ENCODE peak calls at places on chromosomes 16 and 17, in ten cellular contexts. Z, J, D, E, W, T, X, N, F and B are unnamed samples.

GRCh38 chr17:18247613-18248001 is 10.9 kb downstream of the FLII start:
- DNase-seq in F (no peak), T (no peak), N (peak; percentile 47), Z (no peak), X (no peak), D (no peak), W (no peak), E (no peak), J (no peak), B (no peak)

GRCh38 chr17:11823862-11824261 is 173.4 kb downstream of the ZNF18 start:
- DNase-seq in J (no peak), N (no peak), F (no peak), X (no peak), Z (no peak), E (no peak), W (no peak), D (no peak), T (no peak), B (no peak)

GRCh38 chr16:12098429-12099310 is 122.1 kb downstream of the SNX29 start:
- DNase-seq in F (no peak), X (no peak), N (no peak), E (no peak), J (no peak), Z (no peak), D (no peak), W (no peak), T (no peak), B (no peak)

GRCh38 chr16:3026609-3027487 is 3.0 kb downstream of the THOC6 start:
- DNase-seq in W (no peak), D (no peak), T (no peak), J (no peak), F (no peak), E (no peak), Z (no peak), X (no peak), N (no peak), B (no peak)

GRCh38 chr17:3795758-3796102 is 5.3 kb downstream of the ITGAE start:
- DNase-seq in Z (no peak), T (no peak), N (no peak), W (peak; percentile 20), F (no peak), X (no peak), E (no peak), J (no peak), D (no peak), B (no peak)

GRCh38 chr17:17063546-17064122 is 21.4 kb downstream of the MPRIP start:
- DNase-seq in X (peak; percentile 46), N (no peak), D (no peak), T (no peak), J (no peak), F (no peak), Z (no peak), E (no peak), W (no peak), B (no peak)

GRCh38 chr16:66953462-66954096 is 7.5 kb upstream of the CES3 start:
- DNase-seq in W (no peak), Z (no peak), J (no peak), F (no peak), D (no peak), E (no peak), N (no peak), T (no peak), X (no peak), B (no peak)

GRCh38 chr17:55278173-55278748 is 13.5 kb downstream of the HLF start:
- DNase-seq in F (no peak), E (no peak), W (no peak), J (no peak), Z (no peak), T (no peak), X (no peak), D (no peak), N (no peak), B (no peak)

GRCh38 chr16:54928421-54929089 is 2.1 kb upstream of the IRX5 start:
- DNase-seq in F (no peak), W (no peak), N (peak; percentile 55), D (peak; percentile 52), T (peak; percentile 33), X (peak; percentile 79), E (peak; percentile 76), J (peak; percentile 32), Z (peak; percentile 71), B (peak; percentile 30)

GRCh38 chr17:50210249-50211225 is 9.1 kb upstream of the COL1A1 start:
- DNase-seq in Z (no peak), N (peak; percentile 95), E (no peak), X (no peak), J (peak; percentile 99), T (peak; percentile 99), W (no peak), F (no peak), D (peak; percentile 13), B (no peak)

GRCh38 chr16:84597518-84598390 is 20.1 kb downstream of the COTL1 start:
- DNase-seq in J (no peak), X (peak; percentile 50), N (no peak), W (no peak), Z (no peak), F (no peak), D (peak; percentile 47), E (peak; percentile 19), T (no peak), B (peak; percentile 32)

GRCh38 chr16:57185446-57185944 is 344 bp downstream of the PSME3IP1 start:
- DNase-seq in F (no peak), T (peak; percentile 66), W (peak; percentile 22), D (no peak), N (peak; percentile 70), E (no peak), Z (peak; percentile 51), J (peak; percentile 68), X (peak; percentile 36), B (no peak)

GRCh38 chr16:22191966-22192260 is 14.2 kb upstream of the EEF2K start:
- DNase-seq in F (no peak), D (peak; percentile 44), W (peak; percentile 14), N (no peak), T (no peak), X (no peak), J (no peak), Z (peak; percentile 37), E (no peak), B (peak; percentile 33)

GRCh38 chr17:74429604-74430384 is 2.1 kb upstream of the GPRC5C start:
- DNase-seq in W (no peak), J (no peak), X (no peak), N (no peak), F (no peak), E (no peak), T (no peak), Z (no peak), D (no peak), B (no peak)

GRCh38 chr17:38598536-38598935 is 7.2 kb downstream of the SRCIN1 start:
- DNase-seq in X (peak; percentile 61), W (no peak), F (peak; percentile 65), N (no peak), E (peak; percentile 40), Z (peak; percentile 92), D (no peak), T (peak; percentile 79), J (peak; percentile 87), B (no peak)

GRCh38 chr16:11824362-11824761 is 27.0 kb downstream of the RSL1D1 start:
- DNase-seq in E (no peak), D (no peak), X (peak; percentile 92), F (no peak), Z (peak; percentile 50), J (peak; percentile 20), T (no peak), N (no peak), W (no peak), B (no peak)

GRCh38 chr16:68972720-68973119 is 129.4 kb downstream of the TANGO6 start:
- DNase-seq in J (peak; percentile 79), D (no peak), F (no peak), N (no peak), E (no peak), Z (peak; percentile 61), T (peak; percentile 78), W (no peak), X (no peak), B (no peak)